ENCODE peak calls at places on chromosomes 3 and 15, in six cellular contexts. H is GM12865, Z is glutamatergic neuron, M is neural progenitor cell, J is mucosa of descending colon, B is psoas muscle. V is an unnamed sample.

GRCh38 chr15:60477991-60478632 is 830 bp downstream of the ICE2 start:
- DNase-seq in B (no peak), H (peak; percentile 31), Z (no peak), J (no peak), M (peak; percentile 9), V (no peak)

GRCh38 chr15:68631621-68632051 is 52.8 kb downstream of the CORO2B start:
- DNase-seq in B (no peak), H (no peak), Z (no peak), J (no peak), M (peak; percentile 46), V (no peak)

GRCh38 chr15:96268421-96269204 is 61.9 kb upstream of the NR2F2 start:
- DNase-seq in J (no peak), B (no peak), H (no peak), M (no peak), Z (no peak), V (no peak)

GRCh38 chr3:52234516-52235447 is 4.2 kb downstream of the TWF2 start:
- DNase-seq in Z (no peak), M (no peak), H (no peak), J (peak; percentile 34), B (peak; percentile 83), V (no peak)

GRCh38 chr3:124558898-124559649 is 171.2 kb upstream of the UMPS start:
- DNase-seq in H (no peak), J (peak; percentile 75), Z (no peak), B (peak; percentile 75), M (no peak), V (no peak)

GRCh38 chr3:16844771-16845170 is 40.0 kb upstream of the PLCL2 start:
- DNase-seq in B (no peak), H (no peak), M (no peak), Z (no peak), J (no peak), V (no peak)

GRCh38 chr15:36807134-36807764 is 227.8 kb downstream of the CDIN1 start:
- DNase-seq in M (no peak), J (no peak), H (no peak), B (no peak), Z (no peak), V (no peak)

GRCh38 chr15:56537881-56538280 is 72.9 kb upstream of the MNS1 start:
- DNase-seq in J (peak; percentile 48), Z (no peak), M (no peak), H (peak; percentile 9), B (peak; percentile 54), V (no peak)

GRCh38 chr15:38129531-38130199 is 123.0 kb upstream of the SPRED1 start:
- DNase-seq in J (peak; percentile 49), H (peak; percentile 49), Z (no peak), M (peak; percentile 50), B (peak; percentile 66), V (no peak)

GRCh38 chr3:195565716-195566115 is 18.0 kb downstream of the APOD start:
- DNase-seq in M (no peak), J (no peak), Z (no peak), H (no peak), B (no peak), V (no peak)

GRCh38 chr3:185280572-185281365 is 26.9 kb upstream of the EHHADH start:
- DNase-seq in Z (no peak), M (peak; percentile 71), J (no peak), B (no peak), H (peak; percentile 66), V (no peak)

GRCh38 chr3:48565591-48566400 is 2.2 kb upstream of the UCN2 start:
- DNase-seq in B (no peak), Z (no peak), M (no peak), H (no peak), J (no peak), V (no peak)

GRCh38 chr3:17942856-17943255 is 200.4 kb upstream of the TBC1D5 start:
- DNase-seq in J (no peak), Z (no peak), H (no peak), M (no peak), B (no peak), V (no peak)

GRCh38 chr3:30221622-30222021 is 384.8 kb upstream of the TGFBR2 start:
- DNase-seq in Z (no peak), B (no peak), J (no peak), M (no peak), H (no peak), V (no peak)

GRCh38 chr3:156602424-156602823 is 47.5 kb upstream of the SSR3 start:
- DNase-seq in J (no peak), H (peak; percentile 42), B (no peak), Z (no peak), M (no peak), V (no peak)

GRCh38 chr3:138938056-138938876 is 8.7 kb downstream of the FOXL2 start:
- DNase-seq in Z (no peak), J (no peak), H (no peak), B (no peak), M (peak; percentile 61), V (peak; percentile 50)

GRCh38 chr3:125480656-125481374 is 39.2 kb downstream of the SNX4 start:
- DNase-seq in H (no peak), B (no peak), Z (no peak), M (no peak), J (no peak), V (no peak)

GRCh38 chr3:152328841-152329240 is 60.1 kb downstream of the MBNL1 start:
- DNase-seq in Z (no peak), J (no peak), B (no peak), M (no peak), H (no peak), V (no peak)

GRCh38 chr3:174931969-174932368 is 72.8 kb downstream of the NAALADL2 start:
- DNase-seq in B (no peak), Z (no peak), J (no peak), H (no peak), M (no peak), V (no peak)

DNA sequence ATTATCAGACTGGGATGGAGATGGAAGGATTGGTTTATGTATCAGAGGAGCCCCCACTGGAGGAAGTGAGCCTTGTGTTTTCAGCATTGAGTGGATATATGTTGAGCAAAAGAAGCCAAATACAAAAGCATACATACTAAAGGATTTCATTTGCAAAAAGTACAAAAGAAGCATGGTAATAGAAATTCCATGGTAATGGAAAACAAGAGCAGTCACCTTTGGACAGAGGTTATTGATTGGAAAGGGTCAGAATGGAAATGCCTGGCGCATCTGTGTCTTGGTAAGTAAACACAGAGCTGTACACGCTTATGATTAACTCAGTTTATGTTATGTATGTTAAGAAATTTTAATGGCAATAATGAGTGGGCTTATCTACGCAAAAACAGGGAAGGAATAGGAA is 72.7 kb downstream of the DHX36 start:
- DNase-seq in H (no peak), Z (no peak), M (no peak), B (no peak), J (no peak), V (no peak)
- TF ChIP-seq CTCF in H (no peak), Z (no peak), M (no peak), B (no peak), J (no peak), V (no peak)

GRCh38 chr3:463793-464192 is 267.2 kb downstream of the CHL1 start:
- DNase-seq in H (peak; percentile 91), J (no peak), B (no peak), Z (no peak), M (no peak), V (no peak)

GRCh38 chr3:462851-463250 is 266.3 kb downstream of the CHL1 start:
- DNase-seq in Z (no peak), H (peak; percentile 13), J (no peak), M (no peak), B (no peak), V (no peak)

GRCh38 chr3:473284-473800 is 276.8 kb downstream of the CHL1 start:
- DNase-seq in M (no peak), Z (no peak), B (no peak), J (no peak), H (peak; percentile 23), V (no peak)

GRCh38 chr3:464255-464654 is 267.7 kb downstream of the CHL1 start:
- DNase-seq in J (no peak), M (no peak), H (peak; percentile 53), Z (no peak), B (no peak), V (no peak)

DNA sequence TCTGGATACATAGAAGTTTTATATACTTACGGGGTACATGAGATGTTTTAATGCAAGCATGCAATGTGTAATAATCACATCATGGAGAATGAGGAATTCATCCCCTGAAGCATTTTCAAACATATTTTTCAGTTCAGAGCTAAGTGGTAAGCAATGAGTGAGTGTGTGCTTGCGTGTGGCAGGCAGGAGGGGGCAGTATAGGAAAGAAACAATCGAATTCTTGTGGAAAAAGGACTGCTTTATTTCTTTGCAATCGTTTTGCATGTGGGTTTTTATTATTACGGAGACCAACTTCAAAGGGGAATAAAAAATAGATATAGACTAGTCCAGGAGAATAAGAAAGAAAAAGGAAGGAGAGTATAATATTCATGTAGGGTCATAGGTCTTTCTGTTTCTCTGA is 271.6 kb downstream of the CHL1 start:
- DNase-seq in J (no peak), H (peak; percentile 38), M (peak; percentile 33), Z (peak; percentile 29), B (no peak), V (no peak)
- TF ChIP-seq CTCF in J (no peak), H (peak; percentile 67), M (peak; percentile 74), Z (peak; percentile 77), B (peak; percentile 29), V (peak; percentile 20)

GRCh38 chr3:116453676-116454346 is 8.5 kb upstream of the LSAMP start:
- DNase-seq in H (no peak), J (no peak), M (no peak), Z (no peak), B (no peak), V (no peak)
- TF ChIP-seq CTCF in H (no peak), J (no peak), M (peak; percentile 34), Z (peak; percentile 50), B (peak; percentile 4), V (no peak)

DNA sequence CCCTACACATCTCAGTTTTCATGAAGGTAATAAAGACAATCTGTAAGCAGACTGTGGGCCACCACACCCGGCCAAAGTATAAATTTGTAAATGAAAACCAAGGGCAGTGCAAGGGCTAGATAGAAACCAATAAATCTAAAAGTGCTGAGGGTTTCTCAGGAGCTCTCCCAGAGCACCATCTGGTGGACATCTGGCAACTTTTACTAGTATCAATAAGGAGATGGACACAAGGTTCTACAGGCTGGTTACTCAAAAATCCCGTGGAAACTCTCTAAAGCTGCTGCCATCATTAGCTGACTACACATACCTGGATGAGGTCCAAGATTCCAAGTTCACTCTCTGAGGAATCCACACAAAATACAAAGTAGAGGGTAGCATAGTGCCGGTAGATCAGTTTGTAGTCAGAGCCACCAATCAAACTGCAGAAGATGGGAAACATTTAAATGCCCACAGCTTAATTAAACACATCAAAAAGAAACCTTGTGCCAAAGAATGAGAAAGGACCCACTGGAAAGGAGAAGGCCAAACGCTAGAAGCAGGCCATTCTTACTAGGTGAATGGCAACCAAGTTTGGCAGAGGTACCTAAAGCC is 5.5 kb downstream of the AP3S2 start:
- DNase-seq in J (no peak), Z (no peak), B (no peak), H (peak; percentile 37), M (peak; percentile 37), V (no peak)
- TF ChIP-seq CTCF in J (no peak), Z (no peak), B (peak; percentile 17), H (peak; percentile 16), M (peak; percentile 55), V (no peak)

V was measured in endothelial cell.